ENCODE peak calls at places on chromosomes 13 and 19, in ten cellular contexts. A is H4; V is ovary; T is endothelial cell of umbilical vein; Q is HCT116; Y is uterus; R is activated naive CD4-positive, alpha-beta T cell treated with anti-CD3 and anti-CD28 coated beads, Interleukin-2, amount 50 U/mL, for 72 hours; L is T follicular helper cell; C is foreskin melanocyte; Z is SHP77. N is an unnamed sample.

GRCh38 chr13:76992548-76993001 is 694 bp downstream of the CLN5 start:
- DNase-seq in A (no peak), V (peak), T (peak), Q (no peak), Y (peak), R (peak), L (peak), C (no peak), Z (no peak), N (peak)

GRCh38 chr13:41587490-41587889 is 130.1 kb downstream of the RGCC start:
- DNase-seq in A (no peak), V (no peak), T (no peak), Q (no peak), Y (no peak), R (no peak), L (peak), C (no peak), Z (no peak), N (no peak)

GRCh38 chr19:1232231-1232637 is 5.6 kb downstream of the CBARP start:
- DNase-seq in A (no peak), V (no peak), T (no peak), Q (no peak), Y (no peak), R (no peak), L (no peak), C (no peak), Z (no peak), N (no peak)

GRCh38 chr19:35609881-35610353 is 2.6 kb upstream of the HAUS5 start:
- DNase-seq in A (no peak), V (no peak), T (no peak), Q (no peak), Y (no peak), R (no peak), L (no peak), C (no peak), Z (no peak), N (no peak)

GRCh38 chr13:59750860-59751259 is 412.9 kb downstream of the DIAPH3 start:
- DNase-seq in A (no peak), V (no peak), T (peak), Q (no peak), Y (no peak), R (no peak), L (no peak), C (peak), Z (no peak), N (no peak)

GRCh38 chr13:39602614-39603366 is at the start of gene LHFPL6:
- DNase-seq in A (peak), V (peak), T (peak), Q (no peak), Y (peak), R (peak), L (peak), C (peak), Z (peak), N (peak)

GRCh38 chr13:108527849-108528248 is 101.6 kb upstream of the MYO16 start:
- DNase-seq in A (no peak), V (no peak), T (no peak), Q (no peak), Y (no peak), R (no peak), L (no peak), C (no peak), Z (no peak), N (no peak)

GRCh38 chr19:17469092-17469370 is 1.3 kb upstream of the SLC27A1 start:
- DNase-seq in A (no peak), V (no peak), T (no peak), Q (no peak), Y (no peak), R (no peak), L (no peak), C (no peak), Z (no peak), N (no peak)

GRCh38 chr13:34179481-34179880 is 361.5 kb downstream of the RFC3 start:
- DNase-seq in A (no peak), V (no peak), T (no peak), Q (no peak), Y (no peak), R (no peak), L (no peak), C (no peak), Z (no peak), N (no peak)

GRCh38 chr19:43422000-43422688 is 7.5 kb downstream of the TEX101 start:
- DNase-seq in A (no peak), V (no peak), T (no peak), Q (no peak), Y (no peak), R (no peak), L (no peak), C (no peak), Z (no peak), N (no peak)

GRCh38 chr19:54188224-54188871 is 1.0 kb downstream of the MBOAT7 start:
- DNase-seq in A (peak), V (peak), T (peak), Q (no peak), Y (peak), R (no peak), L (peak), C (no peak), Z (no peak), N (no peak)

N was measured in prostate gland.